ENCODE peak calls at places on chromosome 4, in seven cellular contexts. One of them, this sample, is unnamed.

GRCh38 chr4:37685726-37686372 is 327 bp downstream of the RELL1 start:
- DNase-seq in AG08396: peak
- DNase-seq in cardiac septum: no peak
- DNase-seq in endodermal cell: no peak
- DNase-seq in occipital lobe: no peak
- DNase-seq in NCI-H1417: peak
- DNase-seq in IMR-90: peak
- DNase-seq in this sample: no peak

GRCh38 chr4:72886602-72887001 is 182.9 kb downstream of the COX18 start:
- DNase-seq in AG08396: peak
- DNase-seq in cardiac septum: no peak
- DNase-seq in endodermal cell: no peak
- DNase-seq in occipital lobe: no peak
- DNase-seq in NCI-H1417: peak
- DNase-seq in IMR-90: no peak
- DNase-seq in this sample: no peak

GRCh38 chr4:48979897-48980579 is 6.0 kb upstream of the CWH43 start:
- DNase-seq in AG08396: no peak
- DNase-seq in cardiac septum: no peak
- DNase-seq in endodermal cell: no peak
- DNase-seq in occipital lobe: no peak
- DNase-seq in NCI-H1417: no peak
- DNase-seq in IMR-90: no peak
- DNase-seq in this sample: no peak

GRCh38 chr4:187019896-187020295 is 296.2 kb upstream of the FAT1 start:
- DNase-seq in AG08396: no peak
- DNase-seq in cardiac septum: no peak
- DNase-seq in endodermal cell: peak
- DNase-seq in occipital lobe: no peak
- DNase-seq in NCI-H1417: no peak
- DNase-seq in IMR-90: no peak
- DNase-seq in this sample: no peak

GRCh38 chr4:145735330-145735638 is 55.3 kb downstream of the C4orf51 start:
- DNase-seq in AG08396: peak
- DNase-seq in cardiac septum: no peak
- DNase-seq in endodermal cell: no peak
- DNase-seq in occipital lobe: peak
- DNase-seq in NCI-H1417: no peak
- DNase-seq in IMR-90: peak
- DNase-seq in this sample: no peak

GRCh38 chr4:78293348-78293747 is 236.2 kb downstream of the FRAS1 start:
- DNase-seq in AG08396: no peak
- DNase-seq in cardiac septum: no peak
- DNase-seq in endodermal cell: no peak
- DNase-seq in occipital lobe: no peak
- DNase-seq in NCI-H1417: no peak
- DNase-seq in IMR-90: peak
- DNase-seq in this sample: no peak

GRCh38 chr4:174580597-174580996 is 58.3 kb upstream of the HPGD start:
- DNase-seq in AG08396: no peak
- DNase-seq in cardiac septum: no peak
- DNase-seq in endodermal cell: no peak
- DNase-seq in occipital lobe: no peak
- DNase-seq in NCI-H1417: no peak
- DNase-seq in IMR-90: no peak
- DNase-seq in this sample: no peak

GRCh38 chr4:130901321-130901720 is 1805.4 kb downstream of the C4orf33 start:
- DNase-seq in AG08396: no peak
- DNase-seq in cardiac septum: no peak
- DNase-seq in endodermal cell: no peak
- DNase-seq in occipital lobe: no peak
- DNase-seq in NCI-H1417: no peak
- DNase-seq in IMR-90: no peak
- DNase-seq in this sample: no peak

GRCh38 chr4:15670576-15670975 is 11.1 kb upstream of the FAM200B start:
- DNase-seq in AG08396: no peak
- DNase-seq in cardiac septum: no peak
- DNase-seq in endodermal cell: no peak
- DNase-seq in occipital lobe: no peak
- DNase-seq in NCI-H1417: no peak
- DNase-seq in IMR-90: no peak
- DNase-seq in this sample: no peak